ENCODE peak calls at places on chromosomes 13 and 19, in five cellular contexts. A is body of pancreas; Q is naive thymus-derived CD8-positive, alpha-beta T cell; C is activated CD4-positive, CD25-positive, alpha-beta regulatory T cell treated with anti-CD3 and anti-CD28 coated beads, Interleukin-2, amount 50 U/mL, for 16 hours; I is type B pancreatic cell. V is an unnamed sample.

GRCh38 chr13:45728759-45729158 is 26.6 kb downstream of the CBY2 start:
- DNase-seq in A (no peak), Q (no peak), C (no peak), I (no peak), V (no peak)

GRCh38 chr13:26584713-26585112 is 27.2 kb downstream of the WASF3 start:
- DNase-seq in A (no peak), Q (no peak), C (no peak), I (no peak), V (no peak)

GRCh38 chr13:96816261-96816660 is 178.0 kb downstream of the OXGR1 start:
- DNase-seq in A (no peak), Q (no peak), C (no peak), I (no peak), V (peak; percentile 34)

GRCh38 chr13:24208314-24208713 is 47.8 kb downstream of the SPATA13 start:
- DNase-seq in A (peak; percentile 74), Q (no peak), C (no peak), I (no peak), V (no peak)

GRCh38 chr13:112783135-112783945 is 93.5 kb downstream of the ATP11A start:
- DNase-seq in A (no peak), Q (no peak), C (no peak), I (peak; percentile 49), V (no peak)

GRCh38 chr13:44231786-44232516 is 141.7 kb upstream of the SERP2 start:
- DNase-seq in A (peak; percentile 90), Q (no peak), C (no peak), I (no peak), V (no peak)

GRCh38 chr13:98557934-98558630 is 18.8 kb downstream of the STK24 start:
- DNase-seq in A (no peak), Q (no peak), C (no peak), I (no peak), V (no peak)

GRCh38 chr13:26184791-26185250 is 37.3 kb downstream of the RNF6 start:
- DNase-seq in A (peak; percentile 77), Q (peak; percentile 70), C (peak; percentile 45), I (no peak), V (peak; percentile 81)

GRCh38 chr19:17475541-17476115 is 5.3 kb downstream of the SLC27A1 start:
- DNase-seq in A (peak; percentile 83), Q (no peak), C (no peak), I (no peak), V (peak; percentile 90)

GRCh38 chr19:8429826-8430225 is 14.9 kb upstream of the HNRNPM start:
- DNase-seq in A (no peak), Q (no peak), C (no peak), I (no peak), V (no peak)

GRCh38 chr19:12034610-12035009 is 869 bp downstream of the ZNF433 start:
- DNase-seq in A (no peak), Q (no peak), C (no peak), I (no peak), V (no peak)

GRCh38 chr19:53813996-53814395 is 10.1 kb downstream of the NLRP12 start:
- DNase-seq in A (no peak), Q (no peak), C (no peak), I (no peak), V (no peak)

GRCh38 chr19:10712754-10713153 is 5.1 kb upstream of the DNM2 start:
- DNase-seq in A (no peak), Q (no peak), C (no peak), I (no peak), V (no peak)

V was measured in testis.